ENCODE peak calls at places on chromosomes 6 and 20, in six cellular contexts. N is HCT116; X is adipocyte; P is PC-9; C is CD8-positive, alpha-beta memory T cell; D is tibial artery. E is an unnamed sample. For H3K4me1, the result is how much of the 10 kb centered on the place peaks cover.

GRCh38 chr6:3015144-3015543 is 15.4 kb downstream of the NQO2 start:
- DNase-seq in N (no peak), X (no peak), P (no peak), C (no peak), D (no peak), E (no peak)

GRCh38 chr6:6313012-6313411 is 7.5 kb downstream of the F13A1 start:
- DNase-seq in N (no peak), X (no peak), P (no peak), C (no peak), D (no peak), E (no peak)

GRCh38 chr6:38580030-38580429 is 59.7 kb downstream of the BTBD9 start:
- DNase-seq in N (no peak), X (no peak), P (no peak), C (no peak), D (no peak), E (no peak)

GRCh38 chr6:161561938-161562337 is 288.1 kb upstream of the AGPAT4 start:
- DNase-seq in N (no peak), X (no peak), P (no peak), C (no peak), D (no peak), E (no peak)

GRCh38 chr6:43702522-43703440 is 15.2 kb upstream of the MRPS18A start:
- DNase-seq in N (peak), X (peak), P (peak), C (no peak), D (peak), E (peak)

GRCh38 chr6:37600287-37600916 is 97.3 kb downstream of the MDGA1 start:
- DNase-seq in N (no peak), X (no peak), P (no peak), C (no peak), D (no peak), E (no peak)

GRCh38 chr20:1844723-1845523 is 50.3 kb upstream of the SIRPA start:
- DNase-seq in N (no peak), X (peak), P (no peak), C (peak), D (peak), E (peak)

GRCh38 chr6:96554559-96554958 is 8.4 kb upstream of the FHL5 start:
- DNase-seq in N (no peak), X (no peak), P (no peak), C (no peak), D (no peak), E (no peak)

GRCh38 chr6:88077305-88077704 is 29.7 kb downstream of the SPACA1 start:
- DNase-seq in N (no peak), X (no peak), P (no peak), C (no peak), D (no peak), E (no peak)

GRCh38 chr20:60694763-60695162 is 557.3 kb upstream of the CDH4 start:
- DNase-seq in N (no peak), X (no peak), P (no peak), C (no peak), D (no peak), E (no peak)

GRCh38 chr20:23002276-23002675 is 32.8 kb upstream of the SSTR4 start:
- DNase-seq in N (no peak), X (no peak), P (no peak), C (no peak), D (no peak), E (no peak)

GRCh38 chr6:72206606-72207005 is 320.3 kb downstream of the RIMS1 start:
- DNase-seq in N (no peak), X (no peak), P (no peak), C (no peak), D (no peak), E (no peak)

GRCh38 chr6:593907-594212 is 63.0 kb downstream of the HUS1B start:
- DNase-seq in N (no peak), X (no peak), P (no peak), C (no peak), D (no peak), E (no peak)

DNA sequence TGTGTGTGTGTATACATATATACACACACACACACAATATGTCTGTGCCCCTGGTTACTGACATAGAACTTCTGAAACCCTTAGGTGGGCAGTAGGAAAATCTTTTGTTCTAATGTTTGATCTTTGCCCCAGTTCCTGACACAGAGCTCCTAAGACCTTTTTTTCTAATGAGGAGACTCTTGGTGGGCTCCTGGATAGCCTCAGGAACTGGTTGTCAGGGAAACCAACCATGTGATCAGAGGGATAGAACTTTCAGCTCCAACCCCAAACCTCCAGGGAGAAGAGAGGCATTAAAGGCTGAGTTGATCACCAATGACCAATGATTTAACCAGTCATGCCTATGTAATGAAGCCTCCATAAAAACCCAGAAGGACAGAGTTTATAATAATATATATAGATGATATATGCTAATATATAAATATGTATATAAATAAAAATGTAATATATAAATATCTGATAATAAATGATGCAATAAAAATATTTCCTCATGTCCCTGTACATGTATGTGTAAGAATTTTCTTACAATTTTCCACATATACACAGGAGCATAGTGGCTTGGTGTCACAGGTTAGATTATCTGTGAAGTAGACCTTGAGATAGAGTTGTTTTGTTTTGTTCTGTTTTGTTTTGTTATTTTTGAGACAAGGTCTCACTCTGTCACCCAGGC is 93.3 kb downstream of the GPX5 start:
- DNase-seq in N (no peak), X (no peak), P (no peak), C (no peak), D (no peak), E (no peak)
- H3K4me1 ChIP-seq in N (under half), X (under half), P (under half), C (under half), D (under half), E (under half)

DNA sequence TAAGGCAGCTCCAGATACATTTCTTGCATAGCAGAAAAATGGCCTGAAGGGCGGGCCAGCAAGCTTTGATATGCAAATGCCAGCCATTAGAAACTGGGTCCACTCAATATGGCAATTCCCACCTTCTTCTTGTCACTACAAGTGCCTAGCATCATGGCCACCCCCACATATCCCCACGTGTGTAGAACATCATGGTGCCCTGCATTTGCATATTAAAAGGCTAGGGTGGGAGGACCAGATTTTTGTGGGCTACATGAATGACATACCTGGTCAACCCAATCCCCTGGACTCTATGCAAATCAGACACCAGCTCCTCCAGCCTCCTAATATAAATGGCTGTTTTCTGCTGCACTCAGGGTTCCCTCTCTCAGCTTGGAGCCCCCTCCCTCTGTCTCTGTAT is 31.7 kb downstream of the PLN start:
- DNase-seq in N (no peak), X (no peak), P (no peak), C (no peak), D (no peak), E (no peak)
- H3K4me1 ChIP-seq in N (under half), X (under half), P (under half), C (under half), D (under half), E (under half)

GRCh38 chr6:166971271-166971670 is 14.9 kb upstream of the RNASET2 start:
- DNase-seq in N (no peak), X (no peak), P (no peak), C (no peak), D (no peak), E (no peak)
- H3K4me1 ChIP-seq in N (under half), X (under half), P (under half), C (under half), D (under half), E (under half)

DNA sequence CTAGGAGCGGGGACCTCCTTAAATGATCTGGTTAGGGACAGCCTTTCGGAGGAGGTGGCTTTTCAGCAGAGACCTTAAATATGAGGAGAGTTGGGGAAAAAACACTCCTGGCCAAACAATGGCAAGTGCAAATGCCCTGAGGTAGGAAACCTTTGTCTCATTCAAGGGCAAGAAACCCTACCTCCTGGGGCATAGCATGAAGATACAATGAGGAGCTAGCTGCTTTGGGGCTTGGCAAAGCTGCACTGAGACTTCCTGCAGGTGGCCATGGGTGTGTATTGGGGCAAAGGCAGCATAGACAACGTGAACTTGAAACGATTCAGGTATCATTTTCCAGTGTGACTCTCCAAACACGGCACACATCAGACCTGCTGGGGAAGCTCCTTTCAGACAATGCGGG is 30.7 kb downstream of the PMEPA1 start:
- DNase-seq in N (no peak), X (no peak), P (peak), C (no peak), D (no peak), E (no peak)
- H3K4me1 ChIP-seq in N (under half), X (under half), P (half or more), C (under half), D (half or more), E (under half)

GRCh38 chr20:63538204-63539091 is 1.3 kb upstream of the PTK6 start:
- DNase-seq in N (no peak), X (peak), P (peak), C (no peak), D (no peak), E (no peak)
- H3K4me1 ChIP-seq in N (half or more), X (under half), P (half or more), C (under half), D (under half), E (under half)

GRCh38 chr20:48714764-48715163 is 113.0 kb downstream of the PREX1 start:
- DNase-seq in N (no peak), X (no peak), P (no peak), C (no peak), D (no peak), E (no peak)
- H3K4me1 ChIP-seq in N (under half), X (under half), P (under half), C (half or more), D (under half), E (under half)

GRCh38 chr6:8063762-8064637 is at the start of gene BLOC1S5:
- DNase-seq in N (peak), X (peak), P (peak), C (peak), D (peak), E (peak)
- H3K4me1 ChIP-seq in N (under half), X (under half), P (under half), C (under half), D (under half), E (under half)

DNA sequence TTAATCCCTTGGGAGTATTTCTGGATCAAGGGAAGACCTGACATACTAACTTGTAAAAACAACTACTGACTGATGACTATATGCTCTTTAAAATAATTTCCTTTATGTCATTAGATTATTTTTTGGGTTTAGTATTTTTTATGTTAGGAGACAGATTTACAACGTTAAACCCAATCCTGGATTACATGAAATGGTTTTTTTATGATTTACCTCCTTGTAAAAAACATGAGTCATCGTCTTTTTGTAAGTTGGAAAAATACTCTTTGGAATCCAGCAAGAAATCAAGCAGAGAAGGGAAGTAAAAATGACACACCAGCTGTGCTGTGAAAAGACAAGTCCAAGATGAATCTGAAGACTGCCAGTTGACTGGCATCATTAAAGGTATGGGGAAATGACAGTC is 6.7 kb downstream of the STK4 start:
- DNase-seq in N (no peak), X (peak), P (no peak), C (no peak), D (no peak), E (no peak)
- H3K4me1 ChIP-seq in N (under half), X (under half), P (under half), C (half or more), D (under half), E (under half)

E was measured in Peyer's patch.